ENCODE peak calls at places on chromosome 4, in four cellular contexts. One of them, this sample, is unnamed.

GRCh38 chr4:89800527-89801103 is 36.3 kb downstream of the SNCA start:
- DNase-seq in breast epithelium: no peak
- DNase-seq in substantia nigra: no peak
- DNase-seq in esophagus squamous epithelium: no peak
- DNase-seq in this sample: peak

GRCh38 chr4:144174401-144175067 is 34.0 kb upstream of the GYPA start:
- DNase-seq in breast epithelium: no peak
- DNase-seq in substantia nigra: no peak
- DNase-seq in esophagus squamous epithelium: no peak
- DNase-seq in this sample: peak

GRCh38 chr4:1399508-1400190 is 6.6 kb downstream of the NKX1-1 start:
- DNase-seq in breast epithelium: peak
- DNase-seq in substantia nigra: no peak
- DNase-seq in esophagus squamous epithelium: no peak
- DNase-seq in this sample: no peak

GRCh38 chr4:32689520-32689919 is 1969.4 kb downstream of the PCDH7 start:
- DNase-seq in breast epithelium: no peak
- DNase-seq in substantia nigra: no peak
- DNase-seq in esophagus squamous epithelium: no peak
- DNase-seq in this sample: peak

GRCh38 chr4:56906534-56906933 is 1.2 kb upstream of the REST start:
- DNase-seq in breast epithelium: no peak
- DNase-seq in substantia nigra: no peak
- DNase-seq in esophagus squamous epithelium: no peak
- DNase-seq in this sample: no peak

GRCh38 chr4:2058264-2059033 is 678 bp upstream of the NAT8L start:
- DNase-seq in breast epithelium: no peak
- DNase-seq in substantia nigra: no peak
- DNase-seq in esophagus squamous epithelium: no peak
- DNase-seq in this sample: no peak

GRCh38 chr4:88017516-88018302 is 10.3 kb downstream of the PKD2 start:
- DNase-seq in breast epithelium: no peak
- DNase-seq in substantia nigra: no peak
- DNase-seq in esophagus squamous epithelium: no peak
- DNase-seq in this sample: peak

GRCh38 chr4:71209161-71209560 is 129.7 kb upstream of the SLC4A4 start:
- DNase-seq in breast epithelium: no peak
- DNase-seq in substantia nigra: no peak
- DNase-seq in esophagus squamous epithelium: no peak
- DNase-seq in this sample: no peak

GRCh38 chr4:57098945-57099344 is 11.2 kb downstream of the IGFBP7 start:
- DNase-seq in breast epithelium: no peak
- DNase-seq in substantia nigra: no peak
- DNase-seq in esophagus squamous epithelium: no peak
- DNase-seq in this sample: no peak

DNA sequence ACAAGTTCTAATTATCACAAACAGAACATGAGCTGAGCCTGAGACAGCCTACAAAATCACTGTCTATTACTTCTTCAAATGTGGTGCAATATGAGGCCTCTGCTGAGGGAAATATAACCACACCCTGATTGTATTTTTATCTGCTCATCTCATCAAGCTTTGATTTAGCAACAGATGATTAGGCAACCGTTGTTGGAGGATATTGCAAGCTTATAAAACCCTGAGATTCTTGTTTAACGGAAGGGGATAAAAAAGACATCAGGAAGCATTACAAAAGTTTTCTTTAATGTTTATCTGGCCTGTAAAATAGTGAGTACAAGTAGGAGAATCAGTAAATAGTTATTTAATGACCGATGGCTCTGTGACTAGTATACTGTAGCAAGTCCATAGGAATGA is 108.5 kb downstream of the ZNF330 start:
- DNase-seq in breast epithelium: no peak
- DNase-seq in substantia nigra: no peak
- DNase-seq in esophagus squamous epithelium: no peak
- DNase-seq in this sample: peak
- H3K27ac ChIP-seq in breast epithelium: no peak
- H3K27ac ChIP-seq in substantia nigra: no peak
- H3K27ac ChIP-seq in esophagus squamous epithelium: peak
- H3K27ac ChIP-seq in this sample: peak

GRCh38 chr4:40334591-40335507 is at the start of gene CHRNA9:
- DNase-seq in breast epithelium: no peak
- DNase-seq in substantia nigra: no peak
- DNase-seq in esophagus squamous epithelium: no peak
- DNase-seq in this sample: no peak
- H3K27ac ChIP-seq in breast epithelium: no peak
- H3K27ac ChIP-seq in substantia nigra: no peak
- H3K27ac ChIP-seq in esophagus squamous epithelium: no peak
- H3K27ac ChIP-seq in this sample: peak

GRCh38 chr4:73841243-73841925 is 4.9 kb downstream of the CXCL6 start:
- DNase-seq in breast epithelium: no peak
- DNase-seq in substantia nigra: no peak
- DNase-seq in esophagus squamous epithelium: no peak
- DNase-seq in this sample: no peak
- H3K27ac ChIP-seq in breast epithelium: no peak
- H3K27ac ChIP-seq in substantia nigra: no peak
- H3K27ac ChIP-seq in esophagus squamous epithelium: no peak
- H3K27ac ChIP-seq in this sample: peak

GRCh38 chr4:121822796-121823504 is 733 bp downstream of the CCNA2 start:
- DNase-seq in breast epithelium: no peak
- DNase-seq in substantia nigra: no peak
- DNase-seq in esophagus squamous epithelium: no peak
- DNase-seq in this sample: no peak
- H3K27ac ChIP-seq in breast epithelium: no peak
- H3K27ac ChIP-seq in substantia nigra: no peak
- H3K27ac ChIP-seq in esophagus squamous epithelium: peak
- H3K27ac ChIP-seq in this sample: no peak

GRCh38 chr4:7827566-7827965 is 112.1 kb downstream of the AFAP1 start:
- DNase-seq in breast epithelium: no peak
- DNase-seq in substantia nigra: no peak
- DNase-seq in esophagus squamous epithelium: no peak
- DNase-seq in this sample: no peak
- H3K27ac ChIP-seq in breast epithelium: peak
- H3K27ac ChIP-seq in substantia nigra: no peak
- H3K27ac ChIP-seq in esophagus squamous epithelium: peak
- H3K27ac ChIP-seq in this sample: peak